ENCODE peak calls at places on chromosomes 6 and 20, in eight cellular contexts. One of them, this sample, is unnamed.

GRCh38 chr6:15480546-15480945 is 182.3 kb downstream of the DTNBP1 start:
- DNase-seq in lower lobe of right lung: no peak
- DNase-seq in hepatocyte: no peak
- DNase-seq in neural crest cell: no peak
- DNase-seq in nephron progenitor cell: no peak
- DNase-seq in tibial artery: no peak
- DNase-seq in astrocyte of the spinal cord: no peak
- DNase-seq in kidney epithelial cell: no peak
- DNase-seq in this sample: no peak

GRCh38 chr6:12101653-12102312 is 89.7 kb downstream of the HIVEP1 start:
- DNase-seq in kidney epithelial cell: no peak
- DNase-seq in astrocyte of the spinal cord: no peak
- DNase-seq in neural crest cell: no peak
- DNase-seq in lower lobe of right lung: no peak
- DNase-seq in tibial artery: no peak
- DNase-seq in hepatocyte: no peak
- DNase-seq in nephron progenitor cell: no peak
- DNase-seq in this sample: no peak

GRCh38 chr6:122789078-122789861 is at the start of gene SMPDL3A:
- DNase-seq in kidney epithelial cell: peak; percentile 26
- DNase-seq in tibial artery: peak; percentile 75
- DNase-seq in hepatocyte: peak; percentile 87
- DNase-seq in nephron progenitor cell: peak; percentile 84
- DNase-seq in lower lobe of right lung: peak; percentile 83
- DNase-seq in astrocyte of the spinal cord: peak; percentile 90
- DNase-seq in neural crest cell: peak; percentile 70
- DNase-seq in this sample: peak; percentile 80

GRCh38 chr20:25058797-25059486 is 1.0 kb upstream of the ACSS1 start:
- DNase-seq in kidney epithelial cell: no peak
- DNase-seq in nephron progenitor cell: no peak
- DNase-seq in astrocyte of the spinal cord: peak; percentile 30
- DNase-seq in hepatocyte: peak; percentile 60
- DNase-seq in neural crest cell: no peak
- DNase-seq in tibial artery: peak; percentile 77
- DNase-seq in lower lobe of right lung: no peak
- DNase-seq in this sample: no peak

GRCh38 chr20:49146442-49146841 is 41.7 kb downstream of the STAU1 start:
- DNase-seq in kidney epithelial cell: no peak
- DNase-seq in tibial artery: no peak
- DNase-seq in lower lobe of right lung: no peak
- DNase-seq in hepatocyte: no peak
- DNase-seq in nephron progenitor cell: no peak
- DNase-seq in neural crest cell: no peak
- DNase-seq in astrocyte of the spinal cord: no peak
- DNase-seq in this sample: no peak

GRCh38 chr6:143555071-143555492 is 43.6 kb upstream of the FUCA2 start:
- DNase-seq in nephron progenitor cell: no peak
- DNase-seq in hepatocyte: no peak
- DNase-seq in neural crest cell: no peak
- DNase-seq in astrocyte of the spinal cord: peak; percentile 13
- DNase-seq in tibial artery: no peak
- DNase-seq in kidney epithelial cell: no peak
- DNase-seq in lower lobe of right lung: no peak
- DNase-seq in this sample: no peak

GRCh38 chr20:36624925-36625324 is 19.3 kb downstream of the RAB5IF start:
- DNase-seq in neural crest cell: no peak
- DNase-seq in kidney epithelial cell: no peak
- DNase-seq in tibial artery: no peak
- DNase-seq in astrocyte of the spinal cord: no peak
- DNase-seq in nephron progenitor cell: no peak
- DNase-seq in hepatocyte: no peak
- DNase-seq in lower lobe of right lung: no peak
- DNase-seq in this sample: no peak

GRCh38 chr6:1837868-1838267 is 228.2 kb downstream of the FOXC1 start:
- DNase-seq in nephron progenitor cell: peak; percentile 25
- DNase-seq in lower lobe of right lung: no peak
- DNase-seq in kidney epithelial cell: no peak
- DNase-seq in tibial artery: no peak
- DNase-seq in astrocyte of the spinal cord: no peak
- DNase-seq in neural crest cell: no peak
- DNase-seq in hepatocyte: no peak
- DNase-seq in this sample: no peak

GRCh38 chr20:53917145-53918009 is 153.0 kb downstream of the BCAS1 start:
- DNase-seq in neural crest cell: no peak
- DNase-seq in nephron progenitor cell: no peak
- DNase-seq in lower lobe of right lung: no peak
- DNase-seq in kidney epithelial cell: no peak
- DNase-seq in hepatocyte: no peak
- DNase-seq in astrocyte of the spinal cord: no peak
- DNase-seq in tibial artery: peak; percentile 82
- DNase-seq in this sample: peak; percentile 56

GRCh38 chr20:18288748-18289705 is 700 bp downstream of the ZNF133 start:
- DNase-seq in hepatocyte: peak; percentile 26
- DNase-seq in neural crest cell: no peak
- DNase-seq in kidney epithelial cell: no peak
- DNase-seq in nephron progenitor cell: peak; percentile 18
- DNase-seq in astrocyte of the spinal cord: peak; percentile 24
- DNase-seq in lower lobe of right lung: no peak
- DNase-seq in tibial artery: no peak
- DNase-seq in this sample: no peak

DNA sequence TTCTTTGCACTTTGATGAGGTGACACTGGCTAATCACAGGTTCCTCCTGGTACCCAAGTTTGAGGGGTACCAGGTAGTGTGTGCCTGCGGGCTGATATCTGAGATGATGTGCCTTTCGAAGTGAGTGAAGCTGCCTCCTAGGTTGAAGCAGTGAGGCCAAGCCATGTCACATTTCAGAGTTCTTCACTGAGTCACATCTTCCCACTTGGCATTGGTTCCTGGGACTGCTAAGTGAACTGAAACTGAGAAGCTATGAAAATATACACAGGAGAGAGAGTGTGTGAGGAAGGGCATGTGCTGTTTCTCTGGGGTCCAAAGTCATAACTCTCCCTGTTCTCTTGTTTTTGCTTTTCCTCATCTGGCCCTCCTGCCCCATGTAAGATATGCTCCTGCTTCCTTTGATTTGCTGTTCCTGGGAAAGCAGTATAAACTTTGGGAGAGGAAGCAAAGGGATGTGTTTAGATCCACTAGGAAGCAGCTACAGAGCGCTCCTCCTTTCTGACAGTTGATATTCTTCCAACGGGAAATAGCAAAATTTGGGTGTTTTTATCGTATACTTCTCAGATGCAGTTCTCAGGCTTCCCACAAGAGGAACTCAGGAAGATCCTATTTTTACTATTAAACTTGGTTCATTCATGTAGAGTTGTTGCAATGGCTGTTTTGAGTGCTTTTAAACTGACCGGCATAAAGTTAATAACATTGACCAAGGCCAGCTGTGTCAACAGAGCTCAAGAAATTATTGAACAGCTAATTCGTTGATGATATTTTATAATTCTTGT is 153.7 kb downstream of the MOXD1 start:
- DNase-seq in astrocyte of the spinal cord: peak; percentile 36
- DNase-seq in tibial artery: no peak
- DNase-seq in lower lobe of right lung: no peak
- DNase-seq in hepatocyte: no peak
- DNase-seq in nephron progenitor cell: no peak
- DNase-seq in neural crest cell: no peak
- DNase-seq in kidney epithelial cell: no peak
- DNase-seq in this sample: no peak
- TF ChIP-seq CTCF in astrocyte of the spinal cord: peak; percentile 14
- TF ChIP-seq CTCF in tibial artery: no peak
- TF ChIP-seq CTCF in lower lobe of right lung: no peak
- TF ChIP-seq CTCF in hepatocyte: no peak
- TF ChIP-seq CTCF in nephron progenitor cell: no peak
- TF ChIP-seq CTCF in neural crest cell: no peak
- TF ChIP-seq CTCF in kidney epithelial cell: no peak
- TF ChIP-seq CTCF in this sample: no peak

GRCh38 chr6:7088076-7088742 is 19.6 kb upstream of the RREB1 start:
- DNase-seq in neural crest cell: no peak
- DNase-seq in astrocyte of the spinal cord: no peak
- DNase-seq in nephron progenitor cell: no peak
- DNase-seq in hepatocyte: no peak
- DNase-seq in tibial artery: no peak
- DNase-seq in lower lobe of right lung: no peak
- DNase-seq in kidney epithelial cell: no peak
- DNase-seq in this sample: no peak

GRCh38 chr6:7086488-7086887 is 21.3 kb upstream of the RREB1 start:
- DNase-seq in kidney epithelial cell: no peak
- DNase-seq in neural crest cell: no peak
- DNase-seq in lower lobe of right lung: peak; percentile 67
- DNase-seq in astrocyte of the spinal cord: peak; percentile 29
- DNase-seq in tibial artery: no peak
- DNase-seq in hepatocyte: no peak
- DNase-seq in nephron progenitor cell: no peak
- DNase-seq in this sample: no peak

GRCh38 chr6:7087491-7087979 is 20.2 kb upstream of the RREB1 start:
- DNase-seq in nephron progenitor cell: no peak
- DNase-seq in lower lobe of right lung: no peak
- DNase-seq in kidney epithelial cell: no peak
- DNase-seq in neural crest cell: no peak
- DNase-seq in astrocyte of the spinal cord: no peak
- DNase-seq in tibial artery: no peak
- DNase-seq in hepatocyte: peak; percentile 75
- DNase-seq in this sample: no peak

GRCh38 chr6:7085911-7086310 is 21.9 kb upstream of the RREB1 start:
- DNase-seq in hepatocyte: no peak
- DNase-seq in astrocyte of the spinal cord: no peak
- DNase-seq in nephron progenitor cell: no peak
- DNase-seq in neural crest cell: no peak
- DNase-seq in kidney epithelial cell: no peak
- DNase-seq in tibial artery: no peak
- DNase-seq in lower lobe of right lung: peak; percentile 55
- DNase-seq in this sample: no peak

GRCh38 chr6:7087066-7087465 is 20.7 kb upstream of the RREB1 start:
- DNase-seq in kidney epithelial cell: no peak
- DNase-seq in lower lobe of right lung: no peak
- DNase-seq in nephron progenitor cell: no peak
- DNase-seq in astrocyte of the spinal cord: peak; percentile 41
- DNase-seq in tibial artery: no peak
- DNase-seq in neural crest cell: no peak
- DNase-seq in hepatocyte: no peak
- DNase-seq in this sample: no peak
- TF ChIP-seq CTCF in kidney epithelial cell: no peak
- TF ChIP-seq CTCF in lower lobe of right lung: peak; percentile 28
- TF ChIP-seq CTCF in nephron progenitor cell: no peak
- TF ChIP-seq CTCF in astrocyte of the spinal cord: peak; percentile 20
- TF ChIP-seq CTCF in tibial artery: peak; percentile 28
- TF ChIP-seq CTCF in neural crest cell: no peak
- TF ChIP-seq CTCF in hepatocyte: no peak
- TF ChIP-seq CTCF in this sample: no peak

DNA sequence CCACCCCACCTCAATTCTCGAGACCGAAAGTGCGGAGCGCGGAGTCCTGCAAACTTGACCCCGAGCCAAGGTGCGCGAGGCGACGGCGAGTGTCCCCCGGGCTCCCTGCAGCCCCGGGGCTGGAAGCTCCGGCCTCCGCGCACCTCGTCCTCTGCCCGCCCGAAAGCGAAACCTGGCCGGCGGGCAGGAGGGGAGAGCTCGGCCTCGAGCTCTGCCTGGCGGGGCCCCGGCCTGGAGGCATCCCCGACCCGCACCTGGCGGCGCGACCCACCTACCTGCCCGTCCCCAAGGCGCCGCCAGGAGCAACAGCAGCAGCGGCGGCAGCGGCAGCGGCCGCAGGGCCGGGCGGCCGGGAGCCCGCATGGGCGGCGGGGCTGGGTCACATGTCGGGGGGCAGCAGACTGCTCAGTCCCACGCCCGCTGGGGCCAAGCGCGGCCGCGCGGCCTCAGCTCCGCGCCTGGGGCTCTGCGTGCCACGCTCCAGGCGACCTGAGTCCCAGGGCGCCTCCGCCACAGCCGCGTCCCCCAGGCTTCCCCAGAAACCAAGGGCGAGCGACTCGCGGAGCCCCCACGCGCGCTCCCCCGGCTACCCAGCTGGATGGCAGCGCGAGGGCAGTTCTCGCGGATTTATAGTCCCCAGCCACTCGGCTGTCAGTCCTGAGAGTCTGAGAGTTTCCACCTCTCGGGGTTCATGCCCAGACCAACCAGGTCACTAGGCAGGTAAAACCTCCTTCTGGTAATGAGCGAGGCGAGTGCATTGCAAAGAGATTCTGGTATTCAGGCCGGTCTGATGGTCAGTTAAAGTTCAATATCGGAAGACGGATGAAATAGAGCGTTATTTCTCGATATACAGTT is at the start of gene IL20RA:
- DNase-seq in hepatocyte: peak; percentile 53
- DNase-seq in astrocyte of the spinal cord: peak; percentile 6
- DNase-seq in tibial artery: no peak
- DNase-seq in lower lobe of right lung: peak; percentile 74
- DNase-seq in kidney epithelial cell: no peak
- DNase-seq in nephron progenitor cell: peak; percentile 59
- DNase-seq in neural crest cell: peak; percentile 1
- DNase-seq in this sample: peak; percentile 47
- TF ChIP-seq CTCF in hepatocyte: no peak
- TF ChIP-seq CTCF in astrocyte of the spinal cord: no peak
- TF ChIP-seq CTCF in tibial artery: no peak
- TF ChIP-seq CTCF in lower lobe of right lung: no peak
- TF ChIP-seq CTCF in kidney epithelial cell: no peak
- TF ChIP-seq CTCF in nephron progenitor cell: no peak
- TF ChIP-seq CTCF in neural crest cell: no peak
- TF ChIP-seq CTCF in this sample: no peak

GRCh38 chr6:7720346-7720745 is 5.6 kb upstream of the BMP6 start:
- DNase-seq in neural crest cell: no peak
- DNase-seq in hepatocyte: no peak
- DNase-seq in tibial artery: no peak
- DNase-seq in astrocyte of the spinal cord: no peak
- DNase-seq in kidney epithelial cell: no peak
- DNase-seq in nephron progenitor cell: no peak
- DNase-seq in lower lobe of right lung: no peak
- DNase-seq in this sample: no peak

GRCh38 chr6:7721654-7722053 is 4.2 kb upstream of the BMP6 start:
- DNase-seq in astrocyte of the spinal cord: peak; percentile 34
- DNase-seq in kidney epithelial cell: no peak
- DNase-seq in tibial artery: no peak
- DNase-seq in neural crest cell: no peak
- DNase-seq in lower lobe of right lung: no peak
- DNase-seq in hepatocyte: peak; percentile 16
- DNase-seq in nephron progenitor cell: no peak
- DNase-seq in this sample: no peak

GRCh38 chr6:7723554-7723953 is 2.3 kb upstream of the BMP6 start:
- DNase-seq in neural crest cell: no peak
- DNase-seq in astrocyte of the spinal cord: no peak
- DNase-seq in hepatocyte: no peak
- DNase-seq in lower lobe of right lung: no peak
- DNase-seq in nephron progenitor cell: no peak
- DNase-seq in kidney epithelial cell: no peak
- DNase-seq in tibial artery: no peak
- DNase-seq in this sample: no peak

GRCh38 chr6:7725412-7725811 is 487 bp upstream of the BMP6 start:
- DNase-seq in lower lobe of right lung: no peak
- DNase-seq in nephron progenitor cell: no peak
- DNase-seq in neural crest cell: no peak
- DNase-seq in kidney epithelial cell: no peak
- DNase-seq in tibial artery: no peak
- DNase-seq in hepatocyte: no peak
- DNase-seq in astrocyte of the spinal cord: no peak
- DNase-seq in this sample: no peak

DNA sequence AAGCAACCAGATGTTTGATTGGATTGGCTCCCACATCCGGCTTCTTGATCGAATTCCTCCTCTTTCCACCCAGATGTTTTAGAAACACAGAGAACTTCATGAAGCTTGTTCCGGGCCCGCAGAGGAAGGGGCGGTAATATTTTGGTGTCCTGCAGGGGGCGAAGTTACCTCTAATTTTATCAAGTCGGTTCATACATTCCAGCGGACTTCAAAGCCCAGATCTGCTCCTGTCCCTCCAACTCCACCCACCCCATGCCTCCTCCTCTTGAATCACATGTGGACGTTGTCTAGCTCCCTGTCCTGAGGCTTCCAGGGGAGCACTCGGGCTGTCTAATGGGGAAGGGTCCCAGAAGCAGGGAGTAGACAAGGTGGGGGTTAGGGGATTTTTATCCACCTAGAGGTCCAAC is 2.9 kb upstream of the BMP6 start:
- DNase-seq in nephron progenitor cell: peak; percentile 85
- DNase-seq in neural crest cell: peak; percentile 78
- DNase-seq in astrocyte of the spinal cord: peak; percentile 85
- DNase-seq in lower lobe of right lung: peak; percentile 79
- DNase-seq in kidney epithelial cell: peak; percentile 47
- DNase-seq in hepatocyte: peak; percentile 86
- DNase-seq in tibial artery: peak; percentile 86
- DNase-seq in this sample: peak; percentile 68
- TF ChIP-seq CTCF in nephron progenitor cell: peak; percentile 55
- TF ChIP-seq CTCF in neural crest cell: peak; percentile 68
- TF ChIP-seq CTCF in astrocyte of the spinal cord: peak; percentile 57
- TF ChIP-seq CTCF in lower lobe of right lung: peak; percentile 70
- TF ChIP-seq CTCF in kidney epithelial cell: peak; percentile 43
- TF ChIP-seq CTCF in hepatocyte: peak; percentile 56
- TF ChIP-seq CTCF in tibial artery: peak; percentile 41
- TF ChIP-seq CTCF in this sample: peak; percentile 14